ENCODE peak calls at places on chromosomes 7 and 10, in five cellular contexts. C is adipocyte, Y is stomach, U is tibial artery, O is HCT116. W is an unnamed sample. For H3K9me3, the result is how much of the 10 kb centered on the place peaks cover.

GRCh38 chr10:28250782-28251181 is 52.1 kb downstream of the MPP7 start:
- DNase-seq in O (no peak), C (peak), U (no peak), Y (no peak), W (no peak)

GRCh38 chr7:81574723-81575326 is 195.0 kb downstream of the HGF start:
- DNase-seq in U (no peak), C (no peak), O (no peak), Y (no peak), W (no peak)

GRCh38 chr7:12927635-12928434 is 240.4 kb downstream of the ARL4A start:
- DNase-seq in U (no peak), O (no peak), Y (no peak), C (no peak), W (no peak)

GRCh38 chr7:47147213-47147631 is 434.7 kb downstream of the TNS3 start:
- DNase-seq in O (no peak), U (no peak), Y (no peak), C (no peak), W (no peak)

GRCh38 chr10:68333058-68333395 is 299 bp upstream of the PBLD start:
- DNase-seq in Y (no peak), C (peak), U (no peak), O (no peak), W (no peak)

GRCh38 chr7:48098846-48099245 is 9.8 kb downstream of the UPP1 start:
- DNase-seq in C (no peak), Y (no peak), U (no peak), O (no peak), W (no peak)

GRCh38 chr10:77162697-77163096 is 474.9 kb downstream of the KCNMA1 start:
- DNase-seq in C (peak), U (no peak), Y (no peak), O (no peak), W (no peak)

GRCh38 chr7:3232228-3232627 is 68.8 kb upstream of the SDK1 start:
- DNase-seq in C (peak), Y (no peak), O (no peak), U (peak), W (no peak)

GRCh38 chr10:293636-294035 is 158.4 kb downstream of the ZMYND11 start:
- DNase-seq in O (no peak), Y (no peak), U (no peak), C (no peak), W (no peak)

GRCh38 chr10:3332732-3333131 is 160.2 kb upstream of the PITRM1 start:
- DNase-seq in U (no peak), C (no peak), Y (no peak), O (no peak), W (no peak)

GRCh38 chr7:148941598-148942280 is 57.6 kb upstream of the EZH2 start:
- DNase-seq in O (peak), U (peak), Y (peak), C (peak), W (peak)

GRCh38 chr10:4197676-4198075 is 412.7 kb upstream of the KLF6 start:
- DNase-seq in U (no peak), O (no peak), Y (no peak), C (no peak), W (no peak)

GRCh38 chr7:31100445-31100844 is 48.3 kb downstream of the ADCYAP1R1 start:
- DNase-seq in U (no peak), C (peak), Y (no peak), O (no peak), W (no peak)

GRCh38 chr10:91378061-91378460 is 32.1 kb upstream of the HECTD2 start:
- DNase-seq in U (no peak), C (no peak), O (no peak), Y (no peak), W (no peak)

GRCh38 chr10:31623466-31623865 is 304.4 kb downstream of the ZEB1 start:
- DNase-seq in C (peak), U (peak), Y (no peak), O (no peak), W (no peak)

GRCh38 chr10:128725531-128725930 is 599.3 kb upstream of the MKI67 start:
- DNase-seq in C (no peak), U (no peak), O (no peak), Y (no peak), W (no peak)

GRCh38 chr7:107471292-107472070 is 1.6 kb downstream of the GPR22 start:
- DNase-seq in O (no peak), Y (no peak), U (no peak), C (peak), W (no peak)
- H3K9me3 ChIP-seq in O (under half), Y (under half), U (under half), C (under half), W (under half)

DNA sequence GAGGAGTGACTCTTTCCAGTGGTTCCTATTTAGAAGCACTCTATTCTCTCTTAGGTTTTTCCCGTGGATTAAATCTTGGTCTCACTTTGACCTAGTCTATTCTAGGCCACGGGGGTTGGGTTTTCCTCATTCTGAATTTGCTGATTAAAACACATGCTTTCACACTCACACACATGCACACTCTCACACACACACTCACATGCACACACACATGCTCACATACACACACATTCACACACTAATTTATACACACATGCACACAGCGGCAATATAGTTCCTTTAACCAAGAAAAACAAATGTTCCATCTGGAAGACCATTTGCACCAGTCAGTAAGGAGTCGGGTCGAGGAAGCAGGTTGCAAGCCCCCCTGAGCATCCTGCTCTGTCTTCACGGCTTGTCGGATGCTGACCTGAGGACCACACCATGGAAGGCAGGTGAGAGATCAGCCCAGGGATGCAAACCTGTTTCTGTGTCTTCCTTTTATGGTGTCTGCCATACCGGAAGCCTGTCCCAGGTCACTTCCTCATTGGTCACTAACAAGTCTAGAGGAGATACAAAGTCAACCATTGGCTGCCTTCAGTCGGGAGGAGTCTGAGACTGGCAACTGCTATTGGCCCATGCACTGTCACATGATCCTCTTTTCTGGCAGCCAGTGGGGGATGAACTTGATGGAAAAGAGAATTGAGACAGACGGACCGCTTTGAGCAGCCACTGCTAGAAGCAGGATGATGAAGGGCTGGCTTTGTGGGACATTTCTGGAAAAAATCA is 330.8 kb downstream of the FGFR2 start:
- DNase-seq in C (no peak), Y (no peak), U (no peak), O (no peak), W (no peak)
- H3K9me3 ChIP-seq in C (under half), Y (under half), U (under half), O (under half), W (under half)

GRCh38 chr10:107583974-107584373 is 419.5 kb upstream of the SORCS1 start:
- DNase-seq in O (no peak), Y (no peak), C (no peak), U (no peak), W (no peak)

GRCh38 chr10:107585630-107586029 is 421.1 kb upstream of the SORCS1 start:
- DNase-seq in Y (no peak), U (no peak), C (no peak), O (no peak), W (no peak)

DNA sequence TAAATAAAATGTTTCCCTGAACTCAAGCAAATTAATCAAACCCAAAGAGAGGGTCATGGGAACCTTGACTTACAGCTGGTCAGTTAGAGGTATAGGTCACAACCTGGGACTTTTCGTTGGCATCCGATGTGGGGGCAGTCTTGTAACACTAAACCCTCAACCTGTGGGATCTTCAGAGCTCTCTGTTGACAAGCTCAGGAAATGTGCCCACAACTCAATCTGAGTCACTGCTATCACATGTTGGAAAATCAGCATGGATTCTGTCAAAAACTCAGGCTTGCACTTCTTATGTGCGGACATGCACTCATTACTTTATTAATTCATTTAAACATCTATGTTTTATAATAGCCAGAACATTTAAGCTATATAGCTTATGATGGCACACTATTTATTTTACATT is 424.6 kb upstream of the SORCS1 start:
- DNase-seq in O (no peak), Y (no peak), C (no peak), U (no peak), W (no peak)
- H3K9me3 ChIP-seq in O (under half), Y (under half), C (under half), U (under half), W (under half)

GRCh38 chr7:54349259-54349658 is 192.9 kb upstream of the VSTM2A start:
- DNase-seq in U (no peak), O (no peak), C (no peak), Y (no peak), W (no peak)
- H3K9me3 ChIP-seq in U (under half), O (under half), C (under half), Y (under half), W (under half)

DNA sequence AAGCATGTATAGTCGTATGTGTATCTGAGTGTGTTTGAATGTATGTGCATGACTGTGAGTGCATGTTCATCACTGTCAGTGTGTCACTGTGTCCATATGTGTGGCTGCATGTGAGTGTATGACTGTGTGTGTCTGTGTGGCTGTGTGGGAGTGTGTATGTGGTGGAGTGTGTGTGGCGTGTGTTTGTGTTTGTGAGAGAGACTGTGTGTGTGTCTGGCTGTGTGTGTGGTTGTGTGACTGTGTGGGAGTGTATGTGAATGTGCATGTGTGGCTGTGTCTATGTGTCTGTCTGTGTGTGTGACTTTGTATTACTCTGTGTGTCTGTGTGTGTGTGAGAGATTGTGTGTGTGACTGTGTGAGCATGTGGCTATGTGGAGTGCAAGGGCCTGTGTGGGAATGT is 502.4 kb downstream of the DNAJB6 start:
- DNase-seq in O (no peak), U (no peak), C (no peak), Y (no peak), W (no peak)
- H3K9me3 ChIP-seq in O (under half), U (under half), C (under half), Y (under half), W (under half)

GRCh38 chr10:7647062-7647664 is 19.6 kb downstream of the ITIH5 start:
- DNase-seq in U (no peak), C (no peak), O (no peak), Y (no peak), W (no peak)
- H3K9me3 ChIP-seq in U (under half), C (under half), O (under half), Y (under half), W (under half)

GRCh38 chr7:122300607-122301079 is 3.9 kb downstream of the FEZF1 start:
- DNase-seq in O (no peak), C (no peak), Y (no peak), U (no peak), W (no peak)
- H3K9me3 ChIP-seq in O (under half), C (under half), Y (under half), U (under half), W (under half)

GRCh38 chr7:98459529-98459928 is 58.6 kb upstream of the BAIAP2L1 start:
- DNase-seq in C (no peak), Y (no peak), O (no peak), U (no peak), W (no peak)

GRCh38 chr7:98460902-98461301 is 60.0 kb upstream of the BAIAP2L1 start:
- DNase-seq in Y (no peak), U (no peak), C (no peak), O (no peak), W (no peak)

GRCh38 chr7:98458090-98458875 is 57.4 kb upstream of the BAIAP2L1 start:
- DNase-seq in O (no peak), U (no peak), C (no peak), Y (no peak), W (no peak)

GRCh38 chr7:98452791-98453190 is 51.9 kb upstream of the BAIAP2L1 start:
- DNase-seq in Y (no peak), C (no peak), U (no peak), O (no peak), W (no peak)

DNA sequence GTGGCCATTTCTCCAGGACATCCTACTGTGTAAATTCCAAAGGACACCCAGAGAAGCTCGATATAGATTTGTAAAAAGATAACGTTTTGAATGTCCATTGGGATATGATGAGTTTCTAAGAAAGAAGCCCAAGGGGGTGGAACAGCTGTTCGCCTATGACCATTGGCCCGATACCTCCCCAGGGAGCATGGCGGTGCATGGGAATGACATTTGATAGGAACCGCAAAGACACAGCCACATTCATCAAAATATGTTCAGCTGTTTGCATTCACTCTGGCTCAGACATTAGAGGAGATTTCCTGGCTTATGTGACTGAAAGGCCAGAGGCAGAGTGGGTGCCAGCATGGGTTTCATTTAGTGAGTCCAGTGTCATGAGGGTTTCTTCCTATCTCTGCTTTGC is 56.0 kb upstream of the BAIAP2L1 start:
- DNase-seq in Y (no peak), U (no peak), O (no peak), C (no peak), W (no peak)
- H3K9me3 ChIP-seq in Y (under half), U (under half), O (under half), C (under half), W (under half)